ENCODE peak calls at places on chromosomes 12 and 14, in seven cellular contexts. H is cardiac fibroblast, Y is endothelial cell, Q is AG10803, B is uterus, I is right lobe of liver, S is mucosa of descending colon. T is an unnamed sample.

GRCh38 chr12:107610030-107610859 is 75.4 kb upstream of the PWP1 start:
- DNase-seq in B (no peak), I (peak), S (peak), Q (peak), H (peak), Y (peak), T (no peak)

GRCh38 chr12:4720637-4720995 is 416 bp downstream of the GALNT8 start:
- DNase-seq in S (peak), B (no peak), H (no peak), Q (no peak), I (no peak), Y (no peak), T (no peak)

GRCh38 chr12:6765634-6766581 is at the start of gene PTMS:
- DNase-seq in Y (peak), H (peak), B (peak), I (peak), Q (peak), S (peak), T (no peak)

GRCh38 chr14:63275611-63276010 is 43.1 kb downstream of the GPHB5 start:
- DNase-seq in S (no peak), Q (no peak), I (no peak), Y (no peak), B (no peak), H (no peak), T (no peak)

GRCh38 chr12:70638639-70639349 is 1.6 kb upstream of the PTPRB start:
- DNase-seq in B (no peak), Y (no peak), Q (no peak), S (no peak), H (no peak), I (no peak), T (no peak)

GRCh38 chr14:104031384-104031783 is 54.1 kb upstream of the ASPG start:
- DNase-seq in H (no peak), B (no peak), I (no peak), Q (no peak), Y (no peak), S (no peak), T (no peak)

GRCh38 chr12:105982022-105982421 is 156.7 kb downstream of the NUAK1 start:
- DNase-seq in Y (no peak), S (no peak), Q (no peak), H (no peak), I (no peak), B (no peak), T (no peak)

GRCh38 chr14:58746261-58746660 is 108.5 kb downstream of the DACT1 start:
- DNase-seq in Y (no peak), Q (peak), B (no peak), I (no peak), H (peak), S (no peak), T (no peak)

GRCh38 chr12:32499048-32499447 is 99.7 kb downstream of the FGD4 start:
- DNase-seq in Q (no peak), H (no peak), B (no peak), Y (no peak), S (no peak), I (no peak), T (no peak)

GRCh38 chr12:121181181-121181580 is 28.7 kb upstream of the P2RX4 start:
- DNase-seq in H (peak), Y (no peak), I (no peak), B (no peak), Q (peak), S (no peak), T (no peak)

DNA sequence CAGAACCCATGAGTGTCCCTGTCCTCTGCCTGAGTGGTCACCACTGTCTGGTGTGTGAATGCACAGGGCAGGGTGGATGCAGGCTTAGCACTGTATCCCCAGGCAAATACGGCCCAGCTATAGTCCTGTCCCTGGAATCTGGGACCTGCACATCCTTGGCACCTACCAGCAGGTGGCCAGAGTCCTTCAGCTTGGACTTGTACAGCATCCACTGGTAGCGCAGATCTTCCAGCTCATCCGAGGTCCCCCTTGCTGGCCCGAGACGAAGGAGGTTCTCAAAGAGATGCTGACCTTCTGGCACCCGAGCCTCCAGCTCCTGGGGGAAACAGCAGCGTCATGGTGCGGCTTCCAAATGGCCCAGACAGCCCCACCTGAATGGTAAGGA is 83.4 kb downstream of the SYNE3 start:
- DNase-seq in S (no peak), B (no peak), Y (no peak), Q (no peak), I (no peak), H (no peak), T (no peak)
- TF ChIP-seq CTCF in S (no peak), B (no peak), Y (peak), Q (no peak), I (no peak), H (peak), T (no peak)

GRCh38 chr12:53599579-53599978 is 26.6 kb downstream of the ATF7 start:
- DNase-seq in Y (no peak), B (no peak), H (no peak), I (no peak), S (no peak), Q (no peak), T (no peak)
- TF ChIP-seq CTCF in Y (no peak), B (peak), H (no peak), I (peak), S (no peak), Q (no peak), T (no peak)

GRCh38 chr14:82621881-82622450 is 1088.3 kb upstream of the SEL1L start:
- DNase-seq in I (no peak), S (no peak), Y (no peak), H (no peak), Q (no peak), B (no peak), T (no peak)
- TF ChIP-seq CTCF in I (no peak), S (no peak), Y (no peak), H (no peak), Q (no peak), B (no peak), T (no peak)

DNA sequence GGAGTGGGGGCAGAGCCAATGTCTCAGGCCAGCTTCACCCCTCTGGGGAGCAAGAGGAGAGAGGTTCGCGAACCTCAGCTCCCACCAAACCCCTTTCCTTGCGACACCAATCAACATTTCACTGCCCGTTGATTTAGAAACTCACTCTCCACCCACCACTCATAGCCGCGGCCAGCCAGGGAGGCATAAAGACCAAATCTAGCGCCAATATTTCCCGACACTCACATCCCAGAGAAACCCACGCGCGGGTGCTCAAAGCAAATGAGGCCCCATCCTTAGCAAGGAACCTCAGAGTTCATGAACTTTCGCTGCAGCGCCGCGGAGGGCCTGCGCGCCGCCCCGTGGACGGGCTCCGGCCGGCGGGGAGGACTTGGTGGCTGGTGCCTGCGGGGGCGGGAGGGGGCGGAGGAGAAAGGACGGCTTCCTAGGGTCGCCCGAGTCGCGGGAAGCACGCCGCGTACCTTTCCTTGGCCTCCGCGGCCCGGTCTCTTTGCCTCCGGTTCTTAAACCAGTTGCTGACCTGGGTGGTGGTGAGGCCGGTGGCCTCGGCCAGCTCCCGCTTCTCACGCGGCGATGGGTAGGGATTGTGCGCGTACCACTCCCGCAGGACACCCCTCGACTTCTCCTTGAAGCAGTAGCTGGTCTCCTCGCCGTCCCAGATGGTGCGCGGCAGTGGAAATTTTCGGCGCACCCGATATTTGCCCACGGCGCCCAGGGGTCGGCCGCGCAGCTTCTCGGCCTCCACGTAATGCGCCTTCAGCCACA is 926 bp downstream of the SIX1 start:
- DNase-seq in S (no peak), H (peak), I (no peak), B (no peak), Y (peak), Q (peak), T (no peak)
- TF ChIP-seq CTCF in S (no peak), H (no peak), I (no peak), B (no peak), Y (no peak), Q (no peak), T (no peak)

GRCh38 chr12:50276912-50277671 is 6.2 kb downstream of the LIMA1 start:
- DNase-seq in Y (no peak), S (no peak), Q (no peak), I (no peak), H (no peak), B (no peak), T (no peak)

GRCh38 chr12:50268482-50268881 is 14.8 kb downstream of the LIMA1 start:
- DNase-seq in I (no peak), Y (no peak), Q (no peak), S (no peak), H (no peak), B (no peak), T (no peak)

GRCh38 chr12:50275545-50275944 is 7.8 kb downstream of the LIMA1 start:
- DNase-seq in Q (no peak), S (peak), B (no peak), I (no peak), H (no peak), Y (peak), T (no peak)

GRCh38 chr12:50276068-50276467 is 7.3 kb downstream of the LIMA1 start:
- DNase-seq in H (no peak), Q (no peak), S (no peak), I (no peak), B (no peak), Y (no peak), T (no peak)

DNA sequence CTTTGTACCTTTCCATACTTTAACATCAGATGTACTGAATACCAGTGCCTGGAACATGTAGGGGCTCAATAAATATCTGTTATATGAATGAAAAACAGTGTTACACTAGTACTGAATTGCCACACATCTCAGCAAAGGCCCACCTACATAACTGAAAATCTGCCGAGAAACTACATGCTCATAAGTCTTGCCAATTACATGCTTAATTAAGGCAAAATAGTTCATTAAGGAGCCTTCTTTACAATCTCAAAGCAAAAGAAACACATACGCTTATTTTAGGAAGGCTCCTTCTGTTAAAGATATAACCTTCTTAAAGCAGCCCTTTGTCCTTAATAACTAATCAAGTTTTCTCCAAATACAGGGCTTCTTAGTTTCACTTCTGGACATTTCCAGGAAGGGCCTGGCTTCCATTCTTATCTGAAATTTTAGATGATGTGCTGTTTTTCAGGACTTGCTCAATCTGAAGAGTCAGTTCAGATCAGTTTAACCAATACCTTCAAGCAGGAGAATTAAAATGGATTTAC is 11.5 kb downstream of the LIMA1 start:
- DNase-seq in I (no peak), B (no peak), S (no peak), Q (peak), H (peak), Y (no peak), T (no peak)
- TF ChIP-seq CTCF in I (no peak), B (no peak), S (no peak), Q (no peak), H (no peak), Y (no peak), T (no peak)

GRCh38 chr12:21073822-21074460 is 57.1 kb upstream of the SLCO1B1 start:
- DNase-seq in S (no peak), I (no peak), Q (peak), Y (no peak), B (no peak), H (peak), T (no peak)
- TF ChIP-seq CTCF in S (no peak), I (no peak), Q (no peak), Y (no peak), B (no peak), H (no peak), T (no peak)

T was measured in omental fat pad.